ENCODE peak calls at places on chromosomes 7 and 10, in eight cellular contexts. P is HEK293T; Y is AG04450; E is H1; J is HFFc6; S is stimulated activated CD8-positive, alpha-beta memory T cell treated with anti-CD3 and anti-CD28 coated beads, Interleukin-15, amount 100 ng/mL, for 24 hours; V is GM19239; X is HT1080. D is an unnamed sample.

GRCh38 chr10:114310346-114310745 is 71.3 kb downstream of the VWA2 start:
- DNase-seq in V (no peak), S (no peak), P (no peak), E (no peak), J (no peak), X (no peak), Y (no peak), D (no peak)

GRCh38 chr7:138520742-138521141 is 60.7 kb downstream of the TRIM24 start:
- DNase-seq in V (no peak), P (no peak), E (no peak), J (no peak), X (no peak), S (no peak), Y (no peak), D (no peak)

GRCh38 chr10:21368022-21368582 is 157.4 kb downstream of the SKIDA1 start:
- DNase-seq in Y (no peak), X (no peak), V (no peak), S (no peak), J (peak; percentile 20), E (no peak), P (no peak), D (no peak)

GRCh38 chr7:151392426-151392825 is 17.4 kb downstream of the WDR86 start:
- DNase-seq in J (no peak), P (no peak), E (no peak), V (no peak), Y (no peak), S (no peak), X (no peak), D (no peak)

GRCh38 chr7:17075601-17076000 is 193.8 kb upstream of the AGR3 start:
- DNase-seq in S (no peak), E (no peak), X (no peak), Y (no peak), J (no peak), V (no peak), P (no peak), D (no peak)

GRCh38 chr7:123747620-123748141 is 1.1 kb downstream of the WASL start:
- DNase-seq in V (no peak), X (peak; percentile 84), J (peak; percentile 57), S (no peak), E (peak; percentile 34), P (peak; percentile 56), Y (peak; percentile 68), D (peak; percentile 83)

GRCh38 chr10:71638087-71638576 is 81.4 kb downstream of the C10orf105 start:
- DNase-seq in V (no peak), P (no peak), X (no peak), S (no peak), E (no peak), Y (no peak), J (no peak), D (no peak)

GRCh38 chr7:99120503-99120902 is 23.4 kb downstream of the SMURF1 start:
- DNase-seq in X (no peak), S (no peak), Y (no peak), V (no peak), J (no peak), P (no peak), E (no peak), D (no peak)

GRCh38 chr10:88849224-88849623 is 2.4 kb downstream of the ANKRD22 start:
- DNase-seq in E (no peak), V (no peak), J (peak; percentile 57), X (no peak), Y (no peak), P (no peak), S (no peak), D (no peak)

GRCh38 chr7:116150588-116150987 is 59.8 kb upstream of the TES start:
- DNase-seq in S (no peak), E (no peak), V (no peak), X (no peak), P (no peak), Y (no peak), J (no peak), D (no peak)

D was measured in DND-41.